ENCODE peak calls at places on chromosomes 11 and 22, in five cellular contexts. R is C1 segment of cervical spinal cord, Y is iris pigment epithelial cell, K is HAP-1, V is nephron progenitor cell. L is an unnamed sample.

GRCh38 chr11:60891103-60891741 is 15.2 kb downstream of the PRPF19 start:
- DNase-seq in R (no peak), Y (peak), K (no peak), V (no peak), L (no peak)

GRCh38 chr11:123373754-123374621 is 56.1 kb upstream of the GRAMD1B start:
- DNase-seq in R (no peak), Y (no peak), K (no peak), V (no peak), L (no peak)

GRCh38 chr22:29470159-29470855 is 9.7 kb upstream of the NEFH start:
- DNase-seq in R (peak), Y (peak), K (peak), V (peak), L (peak)

GRCh38 chr22:29155966-29156365 is 49.7 kb upstream of the EMID1 start:
- DNase-seq in R (no peak), Y (no peak), K (no peak), V (no peak), L (no peak)

GRCh38 chr11:116454020-116454645 is 318.7 kb downstream of the BUD13 start:
- DNase-seq in R (peak), Y (peak), K (peak), V (peak), L (peak)

GRCh38 chr11:27514558-27514957 is 8.0 kb upstream of the LIN7C start:
- DNase-seq in R (no peak), Y (no peak), K (no peak), V (no peak), L (peak)

GRCh38 chr11:124763156-124763947 is 1.3 kb upstream of the ESAM start:
- DNase-seq in R (peak), Y (peak), K (peak), V (peak), L (peak)

GRCh38 chr22:47166446-47167016 is 404.1 kb downstream of the TBC1D22A start:
- DNase-seq in R (no peak), Y (no peak), K (no peak), V (no peak), L (no peak)

GRCh38 chr11:76209671-76209955 is 3.3 kb upstream of the WNT11 start:
- DNase-seq in R (no peak), Y (no peak), K (no peak), V (peak), L (peak)

GRCh38 chr22:19003518-19003917 is 67.4 kb upstream of the PRODH start:
- DNase-seq in R (no peak), Y (no peak), K (no peak), V (no peak), L (no peak)

GRCh38 chr11:120186799-120187591 is 23.8 kb upstream of the OAF start:
- DNase-seq in R (no peak), Y (no peak), K (no peak), V (no peak), L (peak)

GRCh38 chr11:127106142-127106541 is 105.6 kb upstream of the KIRREL3 start:
- DNase-seq in R (no peak), Y (no peak), K (no peak), V (peak), L (peak)

GRCh38 chr22:46010177-46010867 is 33.4 kb upstream of the WNT7B start:
- DNase-seq in R (no peak), Y (peak), K (no peak), V (no peak), L (peak)

GRCh38 chr11:1970956-1971355 is 23.8 kb downstream of the MRPL23 start:
- DNase-seq in R (no peak), Y (no peak), K (no peak), V (no peak), L (no peak)

GRCh38 chr11:2465201-2466068 is 20.6 kb downstream of the KCNQ1 start:
- DNase-seq in R (no peak), Y (no peak), K (no peak), V (no peak), L (no peak)

L was measured in GM23248.